ENCODE peak calls at places on chromosomes 7 and 10, in seven cellular contexts. A is Peyer's patch; Q is uterus; T is AG04450; R is psoas muscle; D is Panc1; J is CD4-positive, alpha-beta T cell. I is an unnamed sample.

GRCh38 chr7:101817031-101817929 is at the start of gene CUX1:
- DNase-seq in A (peak), Q (peak), T (no peak), R (peak), D (no peak), J (no peak), I (peak)

GRCh38 chr7:36303202-36304098 is 86.2 kb upstream of the ANLN start:
- DNase-seq in A (peak), Q (peak), T (peak), R (peak), D (peak), J (no peak), I (peak)

GRCh38 chr10:103895458-103896186 is 22.4 kb downstream of the STN1 start:
- DNase-seq in A (no peak), Q (peak), T (no peak), R (no peak), D (peak), J (no peak), I (no peak)

GRCh38 chr7:131652194-131652593 is 95.8 kb upstream of the PODXL start:
- DNase-seq in A (no peak), Q (no peak), T (no peak), R (no peak), D (no peak), J (no peak), I (no peak)

GRCh38 chr10:22658745-22659410 is 55.5 kb downstream of the PIP4K2A start:
- DNase-seq in A (no peak), Q (no peak), T (no peak), R (no peak), D (no peak), J (no peak), I (no peak)

GRCh38 chr10:84356951-84357350 is 28.6 kb downstream of the CCSER2 start:
- DNase-seq in A (no peak), Q (no peak), T (no peak), R (no peak), D (no peak), J (no peak), I (no peak)

GRCh38 chr10:110410329-110411046 is 87.2 kb upstream of the DUSP5 start:
- DNase-seq in A (peak), Q (peak), T (peak), R (peak), D (no peak), J (no peak), I (no peak)

GRCh38 chr10:5566606-5567005 is 41.8 kb downstream of the CALML3 start:
- DNase-seq in A (peak), Q (peak), T (no peak), R (no peak), D (no peak), J (no peak), I (no peak)

GRCh38 chr10:133555521-133555920 is 9.9 kb downstream of the SYCE1 start:
- DNase-seq in A (no peak), Q (no peak), T (no peak), R (no peak), D (no peak), J (no peak), I (no peak)

GRCh38 chr7:34869016-34869415 is 168.3 kb downstream of the DPY19L1 start:
- DNase-seq in A (no peak), Q (no peak), T (no peak), R (no peak), D (no peak), J (no peak), I (no peak)

GRCh38 chr7:13628231-13629001 is 361.1 kb downstream of the ETV1 start:
- DNase-seq in A (no peak), Q (no peak), T (no peak), R (no peak), D (no peak), J (no peak), I (no peak)

GRCh38 chr7:53350241-53350640 is 314.8 kb downstream of the POM121L12 start:
- DNase-seq in A (no peak), Q (no peak), T (no peak), R (no peak), D (no peak), J (no peak), I (no peak)

GRCh38 chr7:15924910-15925309 is 238.4 kb upstream of the MEOX2 start:
- DNase-seq in A (no peak), Q (no peak), T (no peak), R (no peak), D (no peak), J (no peak), I (no peak)

GRCh38 chr7:38195804-38196595 is 18.0 kb downstream of the STARD3NL start:
- DNase-seq in A (no peak), Q (no peak), T (no peak), R (no peak), D (no peak), J (no peak), I (no peak)

GRCh38 chr7:134154581-134155130 is 27.5 kb downstream of the LRGUK start:
- DNase-seq in A (no peak), Q (no peak), T (no peak), R (no peak), D (no peak), J (no peak), I (no peak)

GRCh38 chr10:24722676-24723385 is 856 bp downstream of the ARHGAP21 start:
- DNase-seq in A (peak), Q (peak), T (no peak), R (peak), D (no peak), J (peak), I (peak)

GRCh38 chr7:50637725-50638643 is 72.8 kb upstream of the DDC start:
- DNase-seq in A (no peak), Q (no peak), T (no peak), R (no peak), D (no peak), J (no peak), I (no peak)

GRCh38 chr10:108789911-108790310 is 1133.4 kb downstream of the XPNPEP1 start:
- DNase-seq in A (no peak), Q (no peak), T (no peak), R (no peak), D (no peak), J (no peak), I (no peak)

GRCh38 chr10:88091490-88092061 is 228.2 kb downstream of the PTEN start:
- DNase-seq in A (peak), Q (no peak), T (no peak), R (no peak), D (no peak), J (peak), I (no peak)

GRCh38 chr7:83731154-83731553 is 82.2 kb upstream of the SEMA3E start:
- DNase-seq in A (no peak), Q (no peak), T (no peak), R (no peak), D (no peak), J (no peak), I (no peak)

GRCh38 chr7:82625377-82625776 is 181.8 kb upstream of the CACNA2D1 start:
- DNase-seq in A (no peak), Q (no peak), T (no peak), R (no peak), D (no peak), J (no peak), I (no peak)

GRCh38 chr10:97714401-97715258 is 1.1 kb downstream of the MARVELD1 start:
- DNase-seq in A (peak), Q (peak), T (no peak), R (peak), D (no peak), J (no peak), I (peak)

DNA sequence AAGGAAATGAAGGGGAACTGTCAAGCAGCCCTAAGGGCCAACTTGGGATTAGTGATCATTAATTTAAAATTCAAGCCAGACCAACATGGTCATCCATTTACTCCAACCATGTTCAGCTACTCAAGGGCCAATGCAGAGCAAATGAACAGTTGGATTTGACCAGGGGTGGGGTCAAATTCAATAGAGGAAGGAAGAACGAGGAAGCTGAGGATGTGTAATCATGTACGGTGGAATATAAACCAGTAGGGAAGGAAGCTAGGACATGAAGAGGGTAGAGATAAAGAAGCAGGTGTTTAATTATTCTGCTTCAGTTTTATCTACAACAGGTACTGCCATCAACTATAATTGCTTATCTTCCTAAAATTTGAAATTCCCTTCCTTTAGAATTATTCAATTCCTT is 81.6 kb downstream of the HIBADH start:
- DNase-seq in A (no peak), Q (no peak), T (no peak), R (no peak), D (no peak), J (no peak), I (no peak)
- H3K27ac ChIP-seq in A (no peak), Q (no peak), T (no peak), R (no peak), D (no peak), J (no peak), I (no peak)

DNA sequence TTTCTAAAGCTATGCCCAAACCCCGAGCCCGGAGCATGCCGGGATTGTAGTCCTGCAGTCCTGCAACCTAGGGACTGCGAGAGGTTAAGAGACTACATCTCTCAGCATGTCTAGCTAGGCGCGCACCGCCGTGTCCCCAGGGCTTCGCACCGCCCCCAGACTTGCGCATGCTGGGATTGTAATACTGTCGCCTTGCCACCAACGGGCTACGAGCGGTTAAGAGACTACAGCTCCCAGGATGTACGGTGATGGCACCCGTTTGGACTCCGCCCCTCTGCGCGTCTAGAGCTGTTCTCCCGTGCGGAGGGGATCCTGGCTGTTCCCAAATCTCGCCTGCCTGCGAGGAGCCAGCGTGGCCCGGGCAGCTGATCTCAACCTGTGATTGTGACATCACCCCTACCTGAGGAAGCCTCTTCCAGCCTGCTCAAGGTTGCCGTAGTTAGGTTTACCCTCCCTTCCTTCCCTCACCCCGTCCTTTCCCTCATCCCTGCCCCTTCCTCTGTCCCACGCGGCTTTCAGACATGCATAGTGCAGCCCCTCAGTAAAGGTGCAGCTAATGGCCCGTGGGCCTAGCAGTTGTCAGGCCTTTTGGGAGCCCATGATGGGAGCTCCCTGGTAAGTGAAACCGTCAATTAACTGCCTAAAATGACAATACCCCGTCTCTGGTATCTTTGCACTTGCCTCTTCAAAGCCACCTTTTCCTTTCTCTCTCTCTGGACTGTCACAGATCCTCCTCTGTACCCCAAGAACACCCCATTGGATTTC is 6.3 kb upstream of the ZNF736 start:
- DNase-seq in A (peak), Q (peak), T (peak), R (peak), D (peak), J (peak), I (peak)
- H3K27ac ChIP-seq in A (peak), Q (peak), T (peak), R (peak), D (peak), J (peak), I (peak)

GRCh38 chr10:67521546-67521945 is 174.4 kb downstream of the CTNNA3 start:
- DNase-seq in A (no peak), Q (no peak), T (no peak), R (no peak), D (no peak), J (no peak), I (no peak)

GRCh38 chr10:67518756-67519155 is 177.2 kb downstream of the CTNNA3 start:
- DNase-seq in A (no peak), Q (no peak), T (no peak), R (no peak), D (no peak), J (no peak), I (no peak)

GRCh38 chr10:67519434-67519833 is 176.6 kb downstream of the CTNNA3 start:
- DNase-seq in A (no peak), Q (no peak), T (no peak), R (no peak), D (no peak), J (no peak), I (no peak)

DNA sequence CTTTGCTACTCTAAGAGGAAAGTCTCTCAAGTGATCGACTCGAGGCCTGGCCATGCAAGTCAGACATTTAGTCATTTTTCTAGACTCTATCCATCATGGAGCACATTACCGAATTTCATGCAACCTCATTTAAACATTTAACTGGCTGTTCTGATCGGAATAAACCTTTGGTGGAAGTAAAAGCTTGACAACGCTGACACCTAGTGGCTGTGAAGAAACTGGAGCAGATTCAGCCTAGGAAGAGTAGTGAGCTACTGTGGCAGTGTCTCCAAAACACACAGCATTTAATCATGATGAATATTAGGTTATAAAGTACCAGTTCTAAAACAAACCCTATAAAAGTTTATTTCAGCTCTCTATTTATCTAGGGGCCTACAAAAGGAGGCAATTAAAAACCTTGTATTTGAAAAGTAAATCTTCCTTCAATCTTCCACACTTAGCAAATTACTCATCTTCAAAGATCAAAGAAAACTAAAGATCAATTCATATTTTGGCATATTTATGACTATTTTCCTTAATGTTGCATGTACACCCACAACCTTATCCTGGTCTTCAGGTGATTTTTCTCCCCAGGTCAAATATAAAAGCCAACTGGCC is 175.0 kb downstream of the CTNNA3 start:
- DNase-seq in A (peak), Q (no peak), T (peak), R (no peak), D (peak), J (no peak), I (no peak)
- H3K27ac ChIP-seq in A (no peak), Q (no peak), T (no peak), R (no peak), D (peak), J (no peak), I (no peak)

DNA sequence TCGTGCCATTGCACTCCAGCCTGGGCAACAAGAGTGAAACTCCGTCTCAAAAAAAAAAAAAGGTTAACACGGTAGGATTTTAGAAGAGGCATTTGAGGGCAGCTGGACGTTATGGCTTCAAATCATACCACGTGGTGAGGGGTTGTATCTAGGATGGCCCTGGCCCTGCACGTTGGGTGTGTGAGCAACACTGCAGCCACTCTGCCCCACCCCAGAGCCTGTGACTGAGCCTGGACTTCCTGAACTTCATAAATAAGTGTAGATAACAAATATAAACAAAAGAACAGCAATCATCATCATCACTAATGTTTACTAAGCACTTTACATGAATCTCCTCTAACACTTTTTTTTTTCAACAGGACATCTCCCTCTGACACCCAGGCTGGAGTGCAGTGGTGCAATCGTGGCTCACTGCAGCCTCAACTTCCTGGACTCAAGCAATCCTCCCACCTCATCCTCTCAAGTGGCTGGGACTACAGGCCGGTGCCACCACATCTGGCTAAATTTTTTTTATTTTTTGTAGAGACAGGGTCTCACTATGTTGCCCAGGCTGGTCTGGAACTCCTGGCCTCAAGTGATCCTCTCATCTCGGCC is 169.5 kb upstream of the FRMD4A start:
- DNase-seq in A (peak), Q (no peak), T (no peak), R (no peak), D (no peak), J (no peak), I (no peak)
- H3K27ac ChIP-seq in A (no peak), Q (no peak), T (no peak), R (no peak), D (no peak), J (no peak), I (no peak)

GRCh38 chr10:33746176-33746575 is 411.7 kb upstream of the NRP1 start:
- DNase-seq in A (no peak), Q (no peak), T (no peak), R (no peak), D (no peak), J (no peak), I (no peak)

GRCh38 chr10:33746878-33747277 is 412.4 kb upstream of the NRP1 start:
- DNase-seq in A (no peak), Q (no peak), T (no peak), R (no peak), D (no peak), J (no peak), I (no peak)

GRCh38 chr10:33749042-33749441 is 414.6 kb upstream of the NRP1 start:
- DNase-seq in A (no peak), Q (no peak), T (no peak), R (no peak), D (no peak), J (no peak), I (no peak)

GRCh38 chr10:33753389-33753788 is 418.9 kb upstream of the NRP1 start:
- DNase-seq in A (no peak), Q (no peak), T (no peak), R (no peak), D (no peak), J (no peak), I (no peak)

GRCh38 chr10:33749809-33750208 is 415.3 kb upstream of the NRP1 start:
- DNase-seq in A (no peak), Q (no peak), T (no peak), R (no peak), D (no peak), J (no peak), I (no peak)
- H3K27ac ChIP-seq in A (no peak), Q (no peak), T (no peak), R (no peak), D (no peak), J (no peak), I (peak)

GRCh38 chr10:123890246-123890645 is 1.4 kb downstream of the CPXM2 start:
- DNase-seq in A (peak), Q (no peak), T (no peak), R (no peak), D (no peak), J (no peak), I (no peak)
- H3K27ac ChIP-seq in A (peak), Q (peak), T (no peak), R (no peak), D (no peak), J (no peak), I (peak)

I was measured in heart right ventricle.